ENCODE peak calls at places on chromosomes 7 and 10, in nine cellular contexts. One of them, this sample, is unnamed.
A peak's percentile ranks its signal among the peaks of the same experiment; 100 is the strongest.

GRCh38 chr7:2732959-2733584 is 45.1 kb downstream of the AMZ1 start:
- DNase-seq in stimulated activated CD4-positive, alpha-beta T cell treated with anti-CD3 and anti-CD28 coated beads, Interleukin-15, amount 100 ng/mL, for 1 hour: no peak
- DNase-seq in renal cortical epithelial cell: peak; percentile 5
- DNase-seq in CD8-positive, alpha-beta T cell: no peak
- DNase-seq in mucosa of gallbladder: peak; percentile 75
- DNase-seq in HS-5: no peak
- DNase-seq in NK-92 treated with Interleukin-12 subunit alpha and Interleukin-12 subunit beta, amount 100 ng/mL, for 24 hours: no peak
- DNase-seq in activated CD8-positive, alpha-beta memory T cell treated with anti-CD3 and anti-CD28 coated beads for 4 hours: no peak
- DNase-seq in keratinocyte: no peak
- DNase-seq in this sample: no peak

GRCh38 chr10:112988839-112989406 is 38.9 kb downstream of the TCF7L2 start:
- DNase-seq in stimulated activated CD4-positive, alpha-beta T cell treated with anti-CD3 and anti-CD28 coated beads, Interleukin-15, amount 100 ng/mL, for 1 hour: no peak
- DNase-seq in renal cortical epithelial cell: peak; percentile 54
- DNase-seq in CD8-positive, alpha-beta T cell: no peak
- DNase-seq in mucosa of gallbladder: no peak
- DNase-seq in HS-5: no peak
- DNase-seq in NK-92 treated with Interleukin-12 subunit alpha and Interleukin-12 subunit beta, amount 100 ng/mL, for 24 hours: no peak
- DNase-seq in activated CD8-positive, alpha-beta memory T cell treated with anti-CD3 and anti-CD28 coated beads for 4 hours: no peak
- DNase-seq in keratinocyte: no peak
- DNase-seq in this sample: no peak

GRCh38 chr10:73992899-73993788 is 4.8 kb upstream of the VCL start:
- DNase-seq in stimulated activated CD4-positive, alpha-beta T cell treated with anti-CD3 and anti-CD28 coated beads, Interleukin-15, amount 100 ng/mL, for 1 hour: no peak
- DNase-seq in renal cortical epithelial cell: peak; percentile 35
- DNase-seq in CD8-positive, alpha-beta T cell: no peak
- DNase-seq in mucosa of gallbladder: no peak
- DNase-seq in HS-5: no peak
- DNase-seq in NK-92 treated with Interleukin-12 subunit alpha and Interleukin-12 subunit beta, amount 100 ng/mL, for 24 hours: no peak
- DNase-seq in activated CD8-positive, alpha-beta memory T cell treated with anti-CD3 and anti-CD28 coated beads for 4 hours: no peak
- DNase-seq in keratinocyte: no peak
- DNase-seq in this sample: no peak

GRCh38 chr7:119974972-119975371 is 298.0 kb upstream of the KCND2 start:
- DNase-seq in stimulated activated CD4-positive, alpha-beta T cell treated with anti-CD3 and anti-CD28 coated beads, Interleukin-15, amount 100 ng/mL, for 1 hour: no peak
- DNase-seq in renal cortical epithelial cell: peak; percentile 30
- DNase-seq in CD8-positive, alpha-beta T cell: no peak
- DNase-seq in mucosa of gallbladder: no peak
- DNase-seq in HS-5: no peak
- DNase-seq in NK-92 treated with Interleukin-12 subunit alpha and Interleukin-12 subunit beta, amount 100 ng/mL, for 24 hours: no peak
- DNase-seq in activated CD8-positive, alpha-beta memory T cell treated with anti-CD3 and anti-CD28 coated beads for 4 hours: no peak
- DNase-seq in keratinocyte: no peak
- DNase-seq in this sample: no peak

GRCh38 chr7:80413395-80413955 is 98.4 kb downstream of the GNAT3 start:
- DNase-seq in stimulated activated CD4-positive, alpha-beta T cell treated with anti-CD3 and anti-CD28 coated beads, Interleukin-15, amount 100 ng/mL, for 1 hour: no peak
- DNase-seq in renal cortical epithelial cell: no peak
- DNase-seq in CD8-positive, alpha-beta T cell: no peak
- DNase-seq in mucosa of gallbladder: no peak
- DNase-seq in HS-5: no peak
- DNase-seq in NK-92 treated with Interleukin-12 subunit alpha and Interleukin-12 subunit beta, amount 100 ng/mL, for 24 hours: no peak
- DNase-seq in activated CD8-positive, alpha-beta memory T cell treated with anti-CD3 and anti-CD28 coated beads for 4 hours: no peak
- DNase-seq in keratinocyte: no peak
- DNase-seq in this sample: no peak

GRCh38 chr10:45313264-45313873 is 2.0 kb downstream of the OR13A1 start:
- DNase-seq in stimulated activated CD4-positive, alpha-beta T cell treated with anti-CD3 and anti-CD28 coated beads, Interleukin-15, amount 100 ng/mL, for 1 hour: no peak
- DNase-seq in renal cortical epithelial cell: no peak
- DNase-seq in CD8-positive, alpha-beta T cell: no peak
- DNase-seq in mucosa of gallbladder: no peak
- DNase-seq in HS-5: no peak
- DNase-seq in NK-92 treated with Interleukin-12 subunit alpha and Interleukin-12 subunit beta, amount 100 ng/mL, for 24 hours: no peak
- DNase-seq in activated CD8-positive, alpha-beta memory T cell treated with anti-CD3 and anti-CD28 coated beads for 4 hours: no peak
- DNase-seq in keratinocyte: no peak
- DNase-seq in this sample: no peak

GRCh38 chr7:140093375-140093774 is 30.6 kb upstream of the PARP12 start:
- DNase-seq in stimulated activated CD4-positive, alpha-beta T cell treated with anti-CD3 and anti-CD28 coated beads, Interleukin-15, amount 100 ng/mL, for 1 hour: no peak
- DNase-seq in renal cortical epithelial cell: no peak
- DNase-seq in CD8-positive, alpha-beta T cell: no peak
- DNase-seq in mucosa of gallbladder: no peak
- DNase-seq in HS-5: no peak
- DNase-seq in NK-92 treated with Interleukin-12 subunit alpha and Interleukin-12 subunit beta, amount 100 ng/mL, for 24 hours: no peak
- DNase-seq in activated CD8-positive, alpha-beta memory T cell treated with anti-CD3 and anti-CD28 coated beads for 4 hours: no peak
- DNase-seq in keratinocyte: no peak
- DNase-seq in this sample: no peak

GRCh38 chr7:15011289-15011688 is 108.7 kb upstream of the DGKB start:
- DNase-seq in stimulated activated CD4-positive, alpha-beta T cell treated with anti-CD3 and anti-CD28 coated beads, Interleukin-15, amount 100 ng/mL, for 1 hour: no peak
- DNase-seq in renal cortical epithelial cell: no peak
- DNase-seq in CD8-positive, alpha-beta T cell: no peak
- DNase-seq in mucosa of gallbladder: no peak
- DNase-seq in HS-5: no peak
- DNase-seq in NK-92 treated with Interleukin-12 subunit alpha and Interleukin-12 subunit beta, amount 100 ng/mL, for 24 hours: no peak
- DNase-seq in activated CD8-positive, alpha-beta memory T cell treated with anti-CD3 and anti-CD28 coated beads for 4 hours: no peak
- DNase-seq in keratinocyte: no peak
- DNase-seq in this sample: no peak

GRCh38 chr7:112876877-112877276 is 86.7 kb upstream of the TMEM168 start:
- DNase-seq in stimulated activated CD4-positive, alpha-beta T cell treated with anti-CD3 and anti-CD28 coated beads, Interleukin-15, amount 100 ng/mL, for 1 hour: no peak
- DNase-seq in renal cortical epithelial cell: peak; percentile 46
- DNase-seq in CD8-positive, alpha-beta T cell: no peak
- DNase-seq in mucosa of gallbladder: no peak
- DNase-seq in HS-5: no peak
- DNase-seq in NK-92 treated with Interleukin-12 subunit alpha and Interleukin-12 subunit beta, amount 100 ng/mL, for 24 hours: no peak
- DNase-seq in activated CD8-positive, alpha-beta memory T cell treated with anti-CD3 and anti-CD28 coated beads for 4 hours: no peak
- DNase-seq in keratinocyte: no peak
- DNase-seq in this sample: no peak

GRCh38 chr10:117271427-117271826 is 30.5 kb downstream of the SLC18A2 start:
- DNase-seq in stimulated activated CD4-positive, alpha-beta T cell treated with anti-CD3 and anti-CD28 coated beads, Interleukin-15, amount 100 ng/mL, for 1 hour: no peak
- DNase-seq in renal cortical epithelial cell: peak; percentile 21
- DNase-seq in CD8-positive, alpha-beta T cell: no peak
- DNase-seq in mucosa of gallbladder: no peak
- DNase-seq in HS-5: peak; percentile 24
- DNase-seq in NK-92 treated with Interleukin-12 subunit alpha and Interleukin-12 subunit beta, amount 100 ng/mL, for 24 hours: no peak
- DNase-seq in activated CD8-positive, alpha-beta memory T cell treated with anti-CD3 and anti-CD28 coated beads for 4 hours: no peak
- DNase-seq in keratinocyte: no peak
- DNase-seq in this sample: no peak

GRCh38 chr7:38169862-38170261 is 8.2 kb upstream of the STARD3NL start:
- DNase-seq in stimulated activated CD4-positive, alpha-beta T cell treated with anti-CD3 and anti-CD28 coated beads, Interleukin-15, amount 100 ng/mL, for 1 hour: no peak
- DNase-seq in renal cortical epithelial cell: peak; percentile 87
- DNase-seq in CD8-positive, alpha-beta T cell: no peak
- DNase-seq in mucosa of gallbladder: no peak
- DNase-seq in HS-5: peak; percentile 73
- DNase-seq in NK-92 treated with Interleukin-12 subunit alpha and Interleukin-12 subunit beta, amount 100 ng/mL, for 24 hours: peak; percentile 37
- DNase-seq in activated CD8-positive, alpha-beta memory T cell treated with anti-CD3 and anti-CD28 coated beads for 4 hours: no peak
- DNase-seq in keratinocyte: no peak
- DNase-seq in this sample: no peak

GRCh38 chr10:129418826-129419225 is 48.2 kb upstream of the MGMT start:
- DNase-seq in stimulated activated CD4-positive, alpha-beta T cell treated with anti-CD3 and anti-CD28 coated beads, Interleukin-15, amount 100 ng/mL, for 1 hour: no peak
- DNase-seq in renal cortical epithelial cell: no peak
- DNase-seq in CD8-positive, alpha-beta T cell: no peak
- DNase-seq in mucosa of gallbladder: no peak
- DNase-seq in HS-5: no peak
- DNase-seq in NK-92 treated with Interleukin-12 subunit alpha and Interleukin-12 subunit beta, amount 100 ng/mL, for 24 hours: no peak
- DNase-seq in activated CD8-positive, alpha-beta memory T cell treated with anti-CD3 and anti-CD28 coated beads for 4 hours: no peak
- DNase-seq in keratinocyte: no peak
- DNase-seq in this sample: no peak

GRCh38 chr7:92674379-92674778 is 84.2 kb upstream of the FAM133B start:
- DNase-seq in stimulated activated CD4-positive, alpha-beta T cell treated with anti-CD3 and anti-CD28 coated beads, Interleukin-15, amount 100 ng/mL, for 1 hour: no peak
- DNase-seq in renal cortical epithelial cell: no peak
- DNase-seq in CD8-positive, alpha-beta T cell: no peak
- DNase-seq in mucosa of gallbladder: no peak
- DNase-seq in HS-5: no peak
- DNase-seq in NK-92 treated with Interleukin-12 subunit alpha and Interleukin-12 subunit beta, amount 100 ng/mL, for 24 hours: no peak
- DNase-seq in activated CD8-positive, alpha-beta memory T cell treated with anti-CD3 and anti-CD28 coated beads for 4 hours: no peak
- DNase-seq in keratinocyte: no peak
- DNase-seq in this sample: no peak

GRCh38 chr7:94028768-94029167 is 24.6 kb upstream of the BET1 start:
- DNase-seq in stimulated activated CD4-positive, alpha-beta T cell treated with anti-CD3 and anti-CD28 coated beads, Interleukin-15, amount 100 ng/mL, for 1 hour: no peak
- DNase-seq in renal cortical epithelial cell: no peak
- DNase-seq in CD8-positive, alpha-beta T cell: no peak
- DNase-seq in mucosa of gallbladder: no peak
- DNase-seq in HS-5: no peak
- DNase-seq in NK-92 treated with Interleukin-12 subunit alpha and Interleukin-12 subunit beta, amount 100 ng/mL, for 24 hours: no peak
- DNase-seq in activated CD8-positive, alpha-beta memory T cell treated with anti-CD3 and anti-CD28 coated beads for 4 hours: no peak
- DNase-seq in keratinocyte: no peak
- DNase-seq in this sample: no peak

GRCh38 chr7:82678716-82679115 is 235.1 kb upstream of the CACNA2D1 start:
- DNase-seq in stimulated activated CD4-positive, alpha-beta T cell treated with anti-CD3 and anti-CD28 coated beads, Interleukin-15, amount 100 ng/mL, for 1 hour: no peak
- DNase-seq in renal cortical epithelial cell: no peak
- DNase-seq in CD8-positive, alpha-beta T cell: no peak
- DNase-seq in mucosa of gallbladder: no peak
- DNase-seq in HS-5: no peak
- DNase-seq in NK-92 treated with Interleukin-12 subunit alpha and Interleukin-12 subunit beta, amount 100 ng/mL, for 24 hours: no peak
- DNase-seq in activated CD8-positive, alpha-beta memory T cell treated with anti-CD3 and anti-CD28 coated beads for 4 hours: no peak
- DNase-seq in keratinocyte: no peak
- DNase-seq in this sample: no peak

GRCh38 chr10:50788951-50789904 is 49.5 kb downstream of the ASAH2B start:
- DNase-seq in stimulated activated CD4-positive, alpha-beta T cell treated with anti-CD3 and anti-CD28 coated beads, Interleukin-15, amount 100 ng/mL, for 1 hour: no peak
- DNase-seq in renal cortical epithelial cell: peak; percentile 53
- DNase-seq in CD8-positive, alpha-beta T cell: no peak
- DNase-seq in mucosa of gallbladder: no peak
- DNase-seq in HS-5: no peak
- DNase-seq in NK-92 treated with Interleukin-12 subunit alpha and Interleukin-12 subunit beta, amount 100 ng/mL, for 24 hours: no peak
- DNase-seq in activated CD8-positive, alpha-beta memory T cell treated with anti-CD3 and anti-CD28 coated beads for 4 hours: no peak
- DNase-seq in keratinocyte: no peak
- DNase-seq in this sample: no peak

GRCh38 chr7:42359946-42360345 is 122.9 kb upstream of the GLI3 start:
- DNase-seq in stimulated activated CD4-positive, alpha-beta T cell treated with anti-CD3 and anti-CD28 coated beads, Interleukin-15, amount 100 ng/mL, for 1 hour: no peak
- DNase-seq in renal cortical epithelial cell: no peak
- DNase-seq in CD8-positive, alpha-beta T cell: no peak
- DNase-seq in mucosa of gallbladder: no peak
- DNase-seq in HS-5: no peak
- DNase-seq in NK-92 treated with Interleukin-12 subunit alpha and Interleukin-12 subunit beta, amount 100 ng/mL, for 24 hours: no peak
- DNase-seq in activated CD8-positive, alpha-beta memory T cell treated with anti-CD3 and anti-CD28 coated beads for 4 hours: no peak
- DNase-seq in keratinocyte: no peak
- DNase-seq in this sample: no peak

GRCh38 chr10:132867801-132868644 is 74.3 kb downstream of the CFAP46 start:
- DNase-seq in stimulated activated CD4-positive, alpha-beta T cell treated with anti-CD3 and anti-CD28 coated beads, Interleukin-15, amount 100 ng/mL, for 1 hour: no peak
- DNase-seq in renal cortical epithelial cell: no peak
- DNase-seq in CD8-positive, alpha-beta T cell: no peak
- DNase-seq in mucosa of gallbladder: no peak
- DNase-seq in HS-5: no peak
- DNase-seq in NK-92 treated with Interleukin-12 subunit alpha and Interleukin-12 subunit beta, amount 100 ng/mL, for 24 hours: no peak
- DNase-seq in activated CD8-positive, alpha-beta memory T cell treated with anti-CD3 and anti-CD28 coated beads for 4 hours: no peak
- DNase-seq in keratinocyte: no peak
- DNase-seq in this sample: no peak

GRCh38 chr10:79367421-79368189 is 20.3 kb downstream of the PPIF start:
- DNase-seq in stimulated activated CD4-positive, alpha-beta T cell treated with anti-CD3 and anti-CD28 coated beads, Interleukin-15, amount 100 ng/mL, for 1 hour: no peak
- DNase-seq in renal cortical epithelial cell: no peak
- DNase-seq in CD8-positive, alpha-beta T cell: no peak
- DNase-seq in mucosa of gallbladder: no peak
- DNase-seq in HS-5: no peak
- DNase-seq in NK-92 treated with Interleukin-12 subunit alpha and Interleukin-12 subunit beta, amount 100 ng/mL, for 24 hours: no peak
- DNase-seq in activated CD8-positive, alpha-beta memory T cell treated with anti-CD3 and anti-CD28 coated beads for 4 hours: no peak
- DNase-seq in keratinocyte: no peak
- DNase-seq in this sample: no peak

GRCh38 chr10:79488303-79488702 is 24.0 kb upstream of the EIF5AL1 start:
- DNase-seq in stimulated activated CD4-positive, alpha-beta T cell treated with anti-CD3 and anti-CD28 coated beads, Interleukin-15, amount 100 ng/mL, for 1 hour: no peak
- DNase-seq in renal cortical epithelial cell: peak; percentile 92
- DNase-seq in CD8-positive, alpha-beta T cell: no peak
- DNase-seq in mucosa of gallbladder: peak; percentile 64
- DNase-seq in HS-5: peak; percentile 73
- DNase-seq in NK-92 treated with Interleukin-12 subunit alpha and Interleukin-12 subunit beta, amount 100 ng/mL, for 24 hours: no peak
- DNase-seq in activated CD8-positive, alpha-beta memory T cell treated with anti-CD3 and anti-CD28 coated beads for 4 hours: no peak
- DNase-seq in keratinocyte: peak; percentile 23
- DNase-seq in this sample: no peak

GRCh38 chr10:61804414-61804813 is 97.1 kb upstream of the ARID5B start:
- DNase-seq in stimulated activated CD4-positive, alpha-beta T cell treated with anti-CD3 and anti-CD28 coated beads, Interleukin-15, amount 100 ng/mL, for 1 hour: no peak
- DNase-seq in renal cortical epithelial cell: peak; percentile 51
- DNase-seq in CD8-positive, alpha-beta T cell: no peak
- DNase-seq in mucosa of gallbladder: no peak
- DNase-seq in HS-5: no peak
- DNase-seq in NK-92 treated with Interleukin-12 subunit alpha and Interleukin-12 subunit beta, amount 100 ng/mL, for 24 hours: no peak
- DNase-seq in activated CD8-positive, alpha-beta memory T cell treated with anti-CD3 and anti-CD28 coated beads for 4 hours: no peak
- DNase-seq in keratinocyte: no peak
- DNase-seq in this sample: no peak

GRCh38 chr10:68212721-68213352 is 19.1 kb downstream of the ATOH7 start:
- DNase-seq in stimulated activated CD4-positive, alpha-beta T cell treated with anti-CD3 and anti-CD28 coated beads, Interleukin-15, amount 100 ng/mL, for 1 hour: no peak
- DNase-seq in renal cortical epithelial cell: peak; percentile 31
- DNase-seq in CD8-positive, alpha-beta T cell: no peak
- DNase-seq in mucosa of gallbladder: no peak
- DNase-seq in HS-5: no peak
- DNase-seq in NK-92 treated with Interleukin-12 subunit alpha and Interleukin-12 subunit beta, amount 100 ng/mL, for 24 hours: no peak
- DNase-seq in activated CD8-positive, alpha-beta memory T cell treated with anti-CD3 and anti-CD28 coated beads for 4 hours: no peak
- DNase-seq in keratinocyte: no peak
- DNase-seq in this sample: no peak

GRCh38 chr7:142717453-142717852 is 31.8 kb upstream of the PRSS1 start:
- DNase-seq in stimulated activated CD4-positive, alpha-beta T cell treated with anti-CD3 and anti-CD28 coated beads, Interleukin-15, amount 100 ng/mL, for 1 hour: peak; percentile 15
- DNase-seq in renal cortical epithelial cell: no peak
- DNase-seq in CD8-positive, alpha-beta T cell: no peak
- DNase-seq in mucosa of gallbladder: no peak
- DNase-seq in HS-5: no peak
- DNase-seq in NK-92 treated with Interleukin-12 subunit alpha and Interleukin-12 subunit beta, amount 100 ng/mL, for 24 hours: no peak
- DNase-seq in activated CD8-positive, alpha-beta memory T cell treated with anti-CD3 and anti-CD28 coated beads for 4 hours: no peak
- DNase-seq in keratinocyte: no peak
- DNase-seq in this sample: no peak

GRCh38 chr10:126101744-126102143 is 205.4 kb downstream of the FANK1 start:
- DNase-seq in stimulated activated CD4-positive, alpha-beta T cell treated with anti-CD3 and anti-CD28 coated beads, Interleukin-15, amount 100 ng/mL, for 1 hour: no peak
- DNase-seq in renal cortical epithelial cell: no peak
- DNase-seq in CD8-positive, alpha-beta T cell: no peak
- DNase-seq in mucosa of gallbladder: no peak
- DNase-seq in HS-5: no peak
- DNase-seq in NK-92 treated with Interleukin-12 subunit alpha and Interleukin-12 subunit beta, amount 100 ng/mL, for 24 hours: no peak
- DNase-seq in activated CD8-positive, alpha-beta memory T cell treated with anti-CD3 and anti-CD28 coated beads for 4 hours: no peak
- DNase-seq in keratinocyte: no peak
- DNase-seq in this sample: no peak

GRCh38 chr7:94623820-94624219 is 32.1 kb downstream of the SGCE start:
- DNase-seq in stimulated activated CD4-positive, alpha-beta T cell treated with anti-CD3 and anti-CD28 coated beads, Interleukin-15, amount 100 ng/mL, for 1 hour: no peak
- DNase-seq in renal cortical epithelial cell: no peak
- DNase-seq in CD8-positive, alpha-beta T cell: no peak
- DNase-seq in mucosa of gallbladder: no peak
- DNase-seq in HS-5: no peak
- DNase-seq in NK-92 treated with Interleukin-12 subunit alpha and Interleukin-12 subunit beta, amount 100 ng/mL, for 24 hours: no peak
- DNase-seq in activated CD8-positive, alpha-beta memory T cell treated with anti-CD3 and anti-CD28 coated beads for 4 hours: no peak
- DNase-seq in keratinocyte: no peak
- DNase-seq in this sample: no peak

GRCh38 chr10:27542812-27543211 is 38.7 kb downstream of the RAB18 start:
- DNase-seq in stimulated activated CD4-positive, alpha-beta T cell treated with anti-CD3 and anti-CD28 coated beads, Interleukin-15, amount 100 ng/mL, for 1 hour: no peak
- DNase-seq in renal cortical epithelial cell: peak; percentile 15
- DNase-seq in CD8-positive, alpha-beta T cell: no peak
- DNase-seq in mucosa of gallbladder: no peak
- DNase-seq in HS-5: no peak
- DNase-seq in NK-92 treated with Interleukin-12 subunit alpha and Interleukin-12 subunit beta, amount 100 ng/mL, for 24 hours: no peak
- DNase-seq in activated CD8-positive, alpha-beta memory T cell treated with anti-CD3 and anti-CD28 coated beads for 4 hours: no peak
- DNase-seq in keratinocyte: no peak
- DNase-seq in this sample: no peak

GRCh38 chr7:151179287-151179860 is 7.7 kb downstream of the ASB10 start:
- DNase-seq in stimulated activated CD4-positive, alpha-beta T cell treated with anti-CD3 and anti-CD28 coated beads, Interleukin-15, amount 100 ng/mL, for 1 hour: no peak
- DNase-seq in renal cortical epithelial cell: no peak
- DNase-seq in CD8-positive, alpha-beta T cell: no peak
- DNase-seq in mucosa of gallbladder: no peak
- DNase-seq in HS-5: no peak
- DNase-seq in NK-92 treated with Interleukin-12 subunit alpha and Interleukin-12 subunit beta, amount 100 ng/mL, for 24 hours: no peak
- DNase-seq in activated CD8-positive, alpha-beta memory T cell treated with anti-CD3 and anti-CD28 coated beads for 4 hours: no peak
- DNase-seq in keratinocyte: no peak
- DNase-seq in this sample: no peak

GRCh38 chr10:95513008-95513589 is 48.1 kb downstream of the SORBS1 start:
- DNase-seq in stimulated activated CD4-positive, alpha-beta T cell treated with anti-CD3 and anti-CD28 coated beads, Interleukin-15, amount 100 ng/mL, for 1 hour: no peak
- DNase-seq in renal cortical epithelial cell: no peak
- DNase-seq in CD8-positive, alpha-beta T cell: no peak
- DNase-seq in mucosa of gallbladder: peak; percentile 35
- DNase-seq in HS-5: no peak
- DNase-seq in NK-92 treated with Interleukin-12 subunit alpha and Interleukin-12 subunit beta, amount 100 ng/mL, for 24 hours: no peak
- DNase-seq in activated CD8-positive, alpha-beta memory T cell treated with anti-CD3 and anti-CD28 coated beads for 4 hours: no peak
- DNase-seq in keratinocyte: no peak
- DNase-seq in this sample: no peak

GRCh38 chr7:8481752-8482446 is 48.5 kb downstream of the NXPH1 start:
- DNase-seq in stimulated activated CD4-positive, alpha-beta T cell treated with anti-CD3 and anti-CD28 coated beads, Interleukin-15, amount 100 ng/mL, for 1 hour: no peak
- DNase-seq in renal cortical epithelial cell: no peak
- DNase-seq in CD8-positive, alpha-beta T cell: no peak
- DNase-seq in mucosa of gallbladder: no peak
- DNase-seq in HS-5: no peak
- DNase-seq in NK-92 treated with Interleukin-12 subunit alpha and Interleukin-12 subunit beta, amount 100 ng/mL, for 24 hours: no peak
- DNase-seq in activated CD8-positive, alpha-beta memory T cell treated with anti-CD3 and anti-CD28 coated beads for 4 hours: no peak
- DNase-seq in keratinocyte: no peak
- DNase-seq in this sample: no peak

GRCh38 chr7:130481898-130482297 is 10.0 kb upstream of the MEST start:
- DNase-seq in stimulated activated CD4-positive, alpha-beta T cell treated with anti-CD3 and anti-CD28 coated beads, Interleukin-15, amount 100 ng/mL, for 1 hour: no peak
- DNase-seq in renal cortical epithelial cell: peak; percentile 40
- DNase-seq in CD8-positive, alpha-beta T cell: no peak
- DNase-seq in mucosa of gallbladder: no peak
- DNase-seq in HS-5: no peak
- DNase-seq in NK-92 treated with Interleukin-12 subunit alpha and Interleukin-12 subunit beta, amount 100 ng/mL, for 24 hours: no peak
- DNase-seq in activated CD8-positive, alpha-beta memory T cell treated with anti-CD3 and anti-CD28 coated beads for 4 hours: no peak
- DNase-seq in keratinocyte: no peak
- DNase-seq in this sample: no peak

GRCh38 chr7:51075681-51076580 is 240.7 kb downstream of the COBL start:
- DNase-seq in stimulated activated CD4-positive, alpha-beta T cell treated with anti-CD3 and anti-CD28 coated beads, Interleukin-15, amount 100 ng/mL, for 1 hour: no peak
- DNase-seq in renal cortical epithelial cell: no peak
- DNase-seq in CD8-positive, alpha-beta T cell: no peak
- DNase-seq in mucosa of gallbladder: no peak
- DNase-seq in HS-5: no peak
- DNase-seq in NK-92 treated with Interleukin-12 subunit alpha and Interleukin-12 subunit beta, amount 100 ng/mL, for 24 hours: no peak
- DNase-seq in activated CD8-positive, alpha-beta memory T cell treated with anti-CD3 and anti-CD28 coated beads for 4 hours: no peak
- DNase-seq in keratinocyte: no peak
- DNase-seq in this sample: no peak

This sample was measured in activated T-helper 2 cell treated with anti-CD3 and anti-CD28 coated beads, Interferon-gamma antibody, Interleukin-2, Interleukin-4, amounts not matched to agents 10 μg/mL and 5 μg/mL and 100 μg/mL, durations not matched to agents 14 hours and 24 hours and 36 hours.